ENCODE peak calls at places on chromosomes 2 and 18, in four cellular contexts. G, A, X and P are unnamed samples.
A peak's percentile ranks its signal among the peaks of the same experiment; 100 is the strongest.

GRCh38 chr2:109298851-109299250 is 169.8 kb downstream of the SH3RF3 start:
- DNase-seq in A (no peak), X (no peak), G (no peak), P (no peak)

GRCh38 chr2:62175728-62176127 is 20.2 kb upstream of the B3GNT2 start:
- DNase-seq in G (no peak), X (no peak), A (no peak), P (no peak)

GRCh38 chr18:11259421-11259820 is 110.1 kb upstream of the PIEZO2 start:
- DNase-seq in X (no peak), A (no peak), G (no peak), P (no peak)

GRCh38 chr2:201403904-201404303 is 46.8 kb upstream of the FLACC1 start:
- DNase-seq in A (no peak), X (peak; percentile 52), G (no peak), P (no peak)

GRCh38 chr18:45248240-45248903 is 366.9 kb upstream of the SLC14A2 start:
- DNase-seq in A (no peak), G (no peak), X (peak; percentile 81), P (no peak)

GRCh38 chr2:60152226-60152833 is 401.1 kb downstream of the BCL11A start:
- DNase-seq in G (peak; percentile 51), A (no peak), X (peak; percentile 12), P (peak; percentile 49)

GRCh38 chr2:60271718-60272117 is 281.7 kb downstream of the BCL11A start:
- DNase-seq in X (no peak), A (no peak), G (no peak), P (no peak)

GRCh38 chr2:143451622-143452021 is 322.4 kb downstream of the ARHGAP15 start:
- DNase-seq in X (peak; percentile 41), G (no peak), A (no peak), P (peak; percentile 13)

GRCh38 chr2:149313512-149313972 is 16.8 kb upstream of the LYPD6 start:
- DNase-seq in A (peak; percentile 9), X (peak; percentile 24), G (peak; percentile 76), P (peak; percentile 45)

GRCh38 chr18:74127483-74127750 is 20.2 kb downstream of the FBXO15 start:
- DNase-seq in G (no peak), X (no peak), A (no peak), P (no peak)
- TF ChIP-seq RAD21 in G (no peak), X (no peak), A (no peak), P (no peak)

DNA sequence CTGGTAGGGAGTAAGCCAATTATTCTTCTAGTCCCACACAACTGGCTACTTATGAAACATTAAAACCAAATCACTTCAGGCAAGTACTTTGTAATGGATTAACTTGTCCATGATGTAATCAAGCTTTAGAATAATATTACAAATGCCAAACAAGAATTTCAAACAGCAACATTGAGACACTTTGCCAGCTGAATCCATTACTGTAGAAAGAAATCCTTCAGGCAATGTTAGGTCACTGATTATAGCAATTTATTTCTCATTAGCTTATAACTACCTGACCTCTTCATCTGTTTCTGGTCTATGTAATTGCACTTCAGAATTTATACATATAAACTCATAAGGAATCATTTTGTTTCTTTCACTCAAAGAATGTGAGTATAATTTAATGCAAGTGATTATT is 692.6 kb upstream of the TMEFF2 start:
- DNase-seq in X (no peak), G (no peak), A (no peak), P (no peak)
- TF ChIP-seq BHLHE40 in X (no peak), G (no peak), A (no peak), P (no peak)

GRCh38 chr2:65754219-65754618 is 321.8 kb upstream of the SPRED2 start:
- DNase-seq in X (no peak), G (no peak), A (no peak), P (no peak)
- TF ChIP-seq ELK1 in X (no peak), G (no peak), A (no peak), P (no peak)

GRCh38 chr2:210478661-210479060 is 2.1 kb upstream of the LANCL1 start:
- DNase-seq in A (no peak), X (no peak), G (no peak), P (no peak)

GRCh38 chr2:210480079-210480478 is 3.5 kb upstream of the LANCL1 start:
- DNase-seq in A (no peak), X (no peak), G (no peak), P (peak; percentile 10)

GRCh38 chr2:210480764-210481163 is 4.2 kb upstream of the LANCL1 start:
- DNase-seq in A (no peak), G (no peak), X (no peak), P (no peak)

GRCh38 chr2:210477496-210477895 is 937 bp upstream of the LANCL1 start:
- DNase-seq in G (peak; percentile 50), A (no peak), X (peak; percentile 64), P (peak; percentile 58)

GRCh38 chr2:210481601-210482124 is 5.1 kb upstream of the LANCL1 start:
- DNase-seq in X (peak; percentile 5), A (no peak), G (no peak), P (no peak)
- TF ChIP-seq RAD21 in X (no peak), A (no peak), G (no peak), P (no peak)

DNA sequence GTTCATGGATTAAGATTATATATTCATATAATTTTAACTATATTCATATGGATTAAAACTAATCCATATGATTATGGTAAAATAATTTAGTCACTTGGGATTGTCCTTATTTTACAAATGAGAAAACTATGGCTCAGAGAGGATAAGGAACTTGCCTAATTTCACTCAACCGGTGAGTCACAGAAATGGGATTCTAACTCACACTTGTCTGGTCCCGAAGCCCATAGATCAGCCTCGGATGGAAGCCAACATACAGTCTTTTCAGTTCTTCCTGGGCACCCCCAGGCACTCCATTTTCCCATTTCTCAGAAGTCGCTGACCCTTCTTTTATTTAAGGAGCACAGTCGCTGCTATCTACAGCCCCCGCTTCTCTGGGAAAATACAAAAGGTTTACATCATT is 36.8 kb downstream of the CYP1B1 start:
- DNase-seq in G (no peak), X (peak; percentile 19), A (no peak), P (no peak)
- TF ChIP-seq BHLHE40 in G (no peak), X (no peak), A (no peak), P (no peak)

DNA sequence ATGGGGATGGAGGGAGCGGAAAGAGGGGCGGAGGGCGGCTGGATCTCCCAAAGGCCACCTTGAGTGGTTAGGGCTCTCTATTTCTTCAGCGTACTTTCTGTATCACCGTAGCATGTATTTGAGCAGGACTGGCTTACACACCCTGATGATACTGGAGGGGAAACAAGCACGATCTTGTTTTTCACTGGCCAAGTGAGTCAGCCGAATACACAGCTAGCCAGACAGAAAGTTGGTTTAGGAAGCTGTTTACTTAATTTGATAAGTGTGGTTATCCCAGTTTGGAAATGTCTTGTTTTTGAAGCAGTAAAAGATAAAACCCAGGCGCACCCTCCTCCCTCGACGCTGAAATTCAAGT is 547 bp downstream of the RIOK3 start:
- DNase-seq in X (peak; percentile 69), G (no peak), A (no peak), P (no peak)
- TF ChIP-seq ELK1 in X (no peak), G (no peak), A (no peak), P (no peak)

DNA sequence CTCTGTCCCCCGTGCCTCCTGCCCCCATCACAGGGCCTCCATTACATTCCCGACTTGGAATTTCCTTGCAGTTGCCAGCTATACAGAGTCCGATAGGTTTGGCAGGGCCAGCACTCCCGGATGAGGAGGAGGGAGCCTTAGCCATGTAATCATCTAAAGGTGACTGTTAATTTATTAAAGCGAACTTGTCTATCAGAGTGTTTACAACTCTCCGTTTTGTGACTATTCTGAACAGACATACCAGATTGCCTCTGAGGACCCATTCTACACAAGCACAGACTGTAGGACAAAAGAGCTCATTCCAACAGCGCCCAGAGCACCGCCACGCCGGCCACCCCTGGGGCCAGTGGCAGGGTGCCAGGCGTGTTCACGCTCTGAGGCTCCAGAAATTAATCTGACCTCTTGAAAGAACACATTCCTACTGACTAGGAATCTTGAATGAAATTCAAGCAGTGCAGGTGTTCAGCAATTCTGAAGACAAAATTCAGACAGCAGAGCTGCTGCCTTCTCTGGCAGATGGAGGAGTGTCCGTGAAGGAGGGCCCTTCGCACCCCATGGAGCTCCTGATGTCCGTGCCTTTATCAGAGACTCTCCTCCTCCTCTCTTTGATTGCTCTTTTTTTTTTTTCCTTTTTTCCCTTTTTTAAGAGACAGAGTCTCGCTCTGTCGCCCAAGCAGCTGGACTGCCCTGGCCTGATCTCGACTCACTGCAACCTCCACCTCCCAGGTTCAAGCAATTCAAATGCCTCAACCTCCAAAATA is 58.1 kb upstream of the RALBP1 start:
- DNase-seq in X (peak; percentile 56), G (no peak), A (no peak), P (no peak)
- TF ChIP-seq RAD21 in X (no peak), G (no peak), A (no peak), P (no peak)

DNA sequence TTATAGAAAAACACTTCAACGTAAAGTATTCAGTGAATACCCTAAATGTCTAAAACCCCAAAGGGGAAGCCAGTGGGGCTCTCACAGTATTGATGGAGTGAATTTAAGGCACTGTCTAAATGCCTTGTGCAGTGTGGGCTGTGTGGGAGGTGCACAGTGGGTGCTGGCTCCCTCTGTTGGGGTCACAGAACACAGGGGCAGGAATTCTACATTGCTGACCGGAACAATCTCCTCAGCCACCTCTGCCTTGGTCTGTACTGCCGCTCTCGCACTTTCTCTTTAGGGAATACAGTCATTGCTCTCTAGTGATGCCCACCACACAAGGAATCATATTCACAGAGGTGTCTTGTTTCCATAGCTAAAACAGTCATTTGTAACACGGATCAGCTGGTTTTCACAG is 45.4 kb downstream of the SPRED2 start:
- DNase-seq in X (no peak), A (no peak), G (no peak), P (no peak)
- TF ChIP-seq BHLHE40 in X (no peak), A (no peak), G (no peak), P (no peak)

GRCh38 chr2:54103454-54104314 is 11.7 kb upstream of the ACYP2 start:
- DNase-seq in X (peak; percentile 54), G (peak; percentile 15), A (no peak), P (peak; percentile 83)
- TF ChIP-seq ELK1 in X (no peak), G (no peak), A (no peak), P (no peak)